ENCODE peak calls at places on chromosomes 5 and 9, in four cellular contexts. K is activated B cell treated with CpG ODN at 0.5 μM for 24 hours, E is epithelial cell of esophagus, P is fibroblast of pulmonary artery. Q is an unnamed sample.

GRCh38 chr9:136309101-136309801 is 5.4 kb upstream of the CCDC187 start:
- DNase-seq in K (peak), E (peak), P (no peak), Q (no peak)

GRCh38 chr9:12784461-12785250 is 9.8 kb downstream of the LURAP1L start:
- DNase-seq in K (no peak), E (peak), P (peak), Q (no peak)

GRCh38 chr9:107732781-107733529 is 243.4 kb upstream of the KLF4 start:
- DNase-seq in K (no peak), E (peak), P (peak), Q (no peak)

GRCh38 chr5:10463566-10463965 is 21.9 kb downstream of the ROPN1L start:
- DNase-seq in K (no peak), E (no peak), P (no peak), Q (no peak)

GRCh38 chr5:42636425-42636824 is 120.2 kb upstream of the CCDC152 start:
- DNase-seq in K (no peak), E (peak), P (peak), Q (no peak)

GRCh38 chr9:127388037-127388855 is 8.7 kb upstream of the SLC2A8 start:
- DNase-seq in K (no peak), E (peak), P (peak), Q (no peak)

GRCh38 chr9:136255166-136255538 is 9.5 kb upstream of the QSOX2 start:
- DNase-seq in K (no peak), E (peak), P (peak), Q (no peak)

GRCh38 chr5:158165647-158166046 is 306.7 kb upstream of the CLINT1 start:
- DNase-seq in K (no peak), E (no peak), P (no peak), Q (no peak)

GRCh38 chr9:97907051-97907450 is 15.2 kb downstream of the TRMO start:
- DNase-seq in K (no peak), E (no peak), P (no peak), Q (no peak)

GRCh38 chr5:129771058-129771838 is 23.4 kb downstream of the MINAR2 start:
- DNase-seq in K (no peak), E (peak), P (peak), Q (peak)

GRCh38 chr5:13831236-13831810 is 113.2 kb downstream of the DNAH5 start:
- DNase-seq in K (no peak), E (peak), P (no peak), Q (no peak)

GRCh38 chr5:126600631-126601511 is at the start of gene PHAX:
- DNase-seq in K (peak), E (peak), P (peak), Q (peak)
- TF ChIP-seq CTCF in K (no peak), E (peak), P (peak), Q (peak)

DNA sequence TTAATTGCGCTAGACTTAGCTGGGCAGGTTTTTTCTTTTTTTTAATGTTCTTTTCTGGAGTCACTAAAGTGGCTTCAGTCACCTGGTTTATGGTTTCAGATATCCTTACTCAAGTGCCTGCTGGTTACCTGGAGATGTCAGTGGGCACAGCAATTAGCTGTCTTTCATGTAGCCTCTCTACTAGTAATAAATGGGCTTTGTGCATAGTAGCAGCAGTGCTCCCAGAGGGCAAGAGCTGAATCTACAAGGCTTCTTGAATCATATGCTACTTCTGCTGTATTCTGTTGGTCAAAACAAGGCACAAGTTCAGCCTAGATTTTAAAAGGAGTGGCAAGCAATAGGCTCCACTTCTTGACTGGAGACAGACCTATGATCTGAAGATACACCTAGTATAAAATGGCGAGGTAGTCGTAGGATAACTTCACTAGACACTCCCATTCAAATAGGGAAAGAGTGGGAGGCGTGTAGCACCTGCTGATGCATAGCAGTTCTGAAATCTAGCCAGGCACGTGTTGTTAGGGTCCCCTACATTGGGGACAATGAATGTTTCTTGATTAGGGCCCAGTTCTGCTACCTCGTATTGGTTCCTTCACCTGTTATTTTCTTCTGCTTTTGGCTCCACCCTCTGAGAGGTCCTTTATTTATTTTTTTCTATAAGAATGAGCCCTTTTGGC is 7.0 kb downstream of the SCAMP1 start:
- DNase-seq in K (no peak), E (no peak), P (no peak), Q (no peak)
- TF ChIP-seq CTCF in K (no peak), E (no peak), P (peak), Q (peak)

GRCh38 chr9:85508616-85509015 is 233.1 kb downstream of the AGTPBP1 start:
- DNase-seq in K (no peak), E (peak), P (peak), Q (no peak)
- TF ChIP-seq CTCF in K (no peak), E (peak), P (peak), Q (no peak)

DNA sequence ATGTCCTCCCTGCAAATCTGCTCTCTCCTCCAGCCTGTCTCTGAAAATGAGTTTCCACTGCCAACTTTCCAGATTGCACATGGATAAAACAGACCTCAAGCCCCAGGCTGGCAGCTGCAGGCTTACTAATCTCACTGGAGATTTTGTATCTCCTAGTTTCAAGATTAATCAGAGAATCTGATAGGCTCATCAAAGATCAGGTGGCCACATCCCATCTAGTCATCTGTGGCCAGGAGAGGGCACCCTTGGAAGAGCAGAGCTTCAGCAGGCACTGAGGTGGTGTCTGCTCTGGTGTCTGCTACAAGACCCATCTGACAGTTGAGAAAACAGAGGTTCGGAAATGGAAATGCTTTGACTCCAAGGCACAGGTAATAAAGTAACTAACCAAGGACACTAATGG is 179.0 kb downstream of the MSX2 start:
- DNase-seq in K (no peak), E (no peak), P (no peak), Q (no peak)
- TF ChIP-seq CTCF in K (no peak), E (no peak), P (no peak), Q (no peak)

GRCh38 chr9:133888048-133888778 is 103.9 kb downstream of the VAV2 start:
- DNase-seq in K (no peak), E (peak), P (no peak), Q (no peak)

GRCh38 chr9:133890583-133890982 is 101.5 kb downstream of the VAV2 start:
- DNase-seq in K (no peak), E (no peak), P (no peak), Q (no peak)

GRCh38 chr9:133889498-133890301 is 102.4 kb downstream of the VAV2 start:
- DNase-seq in K (no peak), E (peak), P (no peak), Q (no peak)

GRCh38 chr9:133887540-133888047 is 104.5 kb downstream of the VAV2 start:
- DNase-seq in K (no peak), E (no peak), P (no peak), Q (no peak)

GRCh38 chr9:133888779-133889491 is 103.2 kb downstream of the VAV2 start:
- DNase-seq in K (no peak), E (no peak), P (no peak), Q (no peak)
- TF ChIP-seq CTCF in K (no peak), E (no peak), P (no peak), Q (no peak)

Q was measured in progenitor cell of endocrine pancreas.